ENCODE peak calls at places on chromosomes 11 and 22, in eight cellular contexts. H is stomach; Q is CD8-positive, alpha-beta T cell; O is Caki2; G is fibroblast of mammary gland; R is stimulated activated CD4-positive, alpha-beta T cell treated with anti-CD3 and anti-CD28 coated beads, Interleukin-15, amount 100 ng/mL, for 24 hours; D is AG04450; Y is HS-5. P is an unnamed sample.

GRCh38 chr22:28791841-28792490 is 8.4 kb downstream of the XBP1 start:
- DNase-seq in D (peak), G (no peak), Y (no peak), H (no peak), Q (no peak), O (no peak), R (no peak), P (no peak)

GRCh38 chr11:86155210-86155844 is 86.4 kb upstream of the PICALM start:
- DNase-seq in O (no peak), G (no peak), D (no peak), H (no peak), Q (no peak), Y (no peak), R (no peak), P (no peak)

GRCh38 chr22:39309364-39309861 is 10.0 kb downstream of the RPL3 start:
- DNase-seq in D (no peak), Y (no peak), R (peak), G (no peak), H (no peak), Q (no peak), O (no peak), P (no peak)

GRCh38 chr11:134818531-134818930 is 406.5 kb upstream of the B3GAT1 start:
- DNase-seq in Q (no peak), O (peak), G (no peak), D (no peak), H (no peak), R (no peak), Y (no peak), P (no peak)

GRCh38 chr11:64959498-64959897 is 12.4 kb downstream of the MAJIN start:
- DNase-seq in G (peak), Y (no peak), O (no peak), H (no peak), Q (no peak), D (no peak), R (no peak), P (no peak)

GRCh38 chr22:30265851-30266444 is 703 bp downstream of the OSM start:
- DNase-seq in G (peak), D (no peak), O (no peak), H (peak), Y (no peak), Q (peak), R (peak), P (peak)

GRCh38 chr22:37763012-37763411 is 44.7 kb upstream of the GCAT start:
- DNase-seq in H (no peak), D (no peak), R (no peak), Q (no peak), O (no peak), Y (no peak), G (no peak), P (no peak)

GRCh38 chr22:19143967-19144400 is 467 bp downstream of the ESS2 start:
- DNase-seq in D (no peak), Y (no peak), G (no peak), O (peak), Q (peak), H (no peak), R (peak), P (peak)

GRCh38 chr11:31655483-31655882 is 145.9 kb downstream of the ELP4 start:
- DNase-seq in O (peak), H (no peak), D (no peak), Q (no peak), R (no peak), Y (peak), G (peak), P (no peak)

GRCh38 chr11:120652705-120653335 is 141.3 kb downstream of the GRIK4 start:
- DNase-seq in H (no peak), G (peak), Q (no peak), D (no peak), R (peak), O (no peak), Y (no peak), P (no peak)

GRCh38 chr11:12587333-12587997 is 86.8 kb upstream of the TEAD1 start:
- DNase-seq in G (peak), Q (no peak), O (peak), H (no peak), R (no peak), Y (peak), D (no peak), P (peak)

GRCh38 chr11:83092488-83093384 is 21.0 kb upstream of the RAB30 start:
- DNase-seq in R (no peak), G (no peak), D (no peak), Y (no peak), O (peak), Q (no peak), H (peak), P (no peak)

GRCh38 chr11:129148487-129148886 is 43.6 kb downstream of the ARHGAP32 start:
- DNase-seq in Y (no peak), O (no peak), R (no peak), Q (no peak), D (no peak), H (no peak), G (no peak), P (no peak)

P was measured in CD4-positive, CD25-positive, alpha-beta regulatory T cell.